ENCODE peak calls at places on chromosomes 1 and 21, in eight cellular contexts. K, D, G, E, X, M, P and I are unnamed samples. For H3K27me3, the result is how much of the 10 kb centered on the place peaks cover.

GRCh38 chr1:240973875-240974274 is 361.9 kb upstream of the GREM2 start:
- DNase-seq in K (no peak), D (no peak), G (no peak), E (no peak), X (no peak), M (no peak), P (no peak), I (no peak)

GRCh38 chr1:5455651-5456050 is 536.6 kb downstream of the NPHP4 start:
- DNase-seq in K (no peak), D (no peak), G (no peak), E (no peak), X (no peak), M (no peak), P (no peak), I (no peak)

GRCh38 chr1:167693425-167694045 is 28.2 kb upstream of the MPZL1 start:
- DNase-seq in K (no peak), D (no peak), G (no peak), E (no peak), X (no peak), M (no peak), P (no peak), I (no peak)

GRCh38 chr21:37072988-37073416 is at the start of the genes PIGP and TTC3:
- DNase-seq in K (peak), D (peak), G (peak), E (peak), X (peak), M (peak), P (peak), I (peak)

GRCh38 chr1:79079770-79080169 is 73.2 kb upstream of the ADGRL4 start:
- DNase-seq in K (peak), D (no peak), G (peak), E (no peak), X (peak), M (no peak), P (no peak), I (no peak)

GRCh38 chr1:204264805-204265204 is 51.0 kb upstream of the GOLT1A start:
- DNase-seq in K (no peak), D (no peak), G (no peak), E (no peak), X (no peak), M (no peak), P (no peak), I (no peak)

GRCh38 chr1:114154146-114154962 is 685 bp upstream of the SYT6 start:
- DNase-seq in K (no peak), D (no peak), G (no peak), E (no peak), X (no peak), M (no peak), P (peak), I (peak)

GRCh38 chr1:38013027-38013588 is 574 bp downstream of the UTP11 start:
- DNase-seq in K (no peak), D (no peak), G (no peak), E (no peak), X (no peak), M (peak), P (no peak), I (no peak)

GRCh38 chr1:47894718-47895393 is 102.3 kb downstream of the TRABD2B start:
- DNase-seq in K (no peak), D (no peak), G (peak), E (no peak), X (peak), M (no peak), P (no peak), I (no peak)

GRCh38 chr1:245169391-245169790 is 14.6 kb downstream of the KIF26B start:
- DNase-seq in K (no peak), D (no peak), G (no peak), E (no peak), X (no peak), M (no peak), P (no peak), I (no peak)

GRCh38 chr1:219317762-219318353 is 144.2 kb downstream of the LYPLAL1 start:
- DNase-seq in K (no peak), D (no peak), G (no peak), E (no peak), X (no peak), M (peak), P (no peak), I (no peak)

GRCh38 chr1:221962385-221962784 is 220.5 kb upstream of the DUSP10 start:
- DNase-seq in K (no peak), D (no peak), G (no peak), E (no peak), X (no peak), M (no peak), P (no peak), I (no peak)

GRCh38 chr1:1351511-1352427 is 2.6 kb upstream of the DVL1 start:
- DNase-seq in K (no peak), D (peak), G (no peak), E (no peak), X (peak), M (no peak), P (peak), I (peak)

GRCh38 chr1:9269078-9269501 is 23.6 kb upstream of the SPSB1 start:
- DNase-seq in K (no peak), D (no peak), G (no peak), E (no peak), X (no peak), M (no peak), P (peak), I (no peak)

GRCh38 chr1:230825061-230825803 is 43.1 kb downstream of the C1orf198 start:
- DNase-seq in K (peak), D (no peak), G (no peak), E (no peak), X (no peak), M (no peak), P (no peak), I (no peak)

GRCh38 chr1:20234761-20235540 is 48.6 kb upstream of the PLA2G2C start:
- DNase-seq in K (no peak), D (no peak), G (no peak), E (no peak), X (no peak), M (no peak), P (no peak), I (no peak)

GRCh38 chr1:169844941-169845608 is 48.6 kb downstream of the SCYL3 start:
- DNase-seq in K (no peak), D (no peak), G (no peak), E (no peak), X (no peak), M (no peak), P (no peak), I (no peak)

GRCh38 chr1:109255097-109255651 is 5.8 kb downstream of the CELSR2 start:
- DNase-seq in K (no peak), D (no peak), G (no peak), E (no peak), X (no peak), M (no peak), P (peak), I (no peak)

GRCh38 chr1:225318706-225319575 is 108.9 kb downstream of the LBR start:
- DNase-seq in K (no peak), D (no peak), G (no peak), E (no peak), X (no peak), M (peak), P (no peak), I (peak)

GRCh38 chr1:101203812-101204540 is 32.8 kb upstream of the S1PR1 start:
- DNase-seq in K (peak), D (no peak), G (no peak), E (no peak), X (no peak), M (no peak), P (no peak), I (no peak)

GRCh38 chr1:78092686-78093085 is 46.9 kb downstream of the GIPC2 start:
- DNase-seq in K (no peak), D (no peak), G (peak), E (no peak), X (no peak), M (no peak), P (no peak), I (no peak)

GRCh38 chr21:43865471-43866181 is 603 bp downstream of the AGPAT3 start:
- DNase-seq in K (no peak), D (peak), G (no peak), E (no peak), X (no peak), M (no peak), P (peak), I (peak)

GRCh38 chr1:6961289-6961688 is 176.0 kb downstream of the CAMTA1 start:
- DNase-seq in K (no peak), D (no peak), G (no peak), E (no peak), X (no peak), M (no peak), P (no peak), I (no peak)

GRCh38 chr1:56511323-56511722 is 68.0 kb downstream of the PLPP3 start:
- DNase-seq in K (no peak), D (no peak), G (no peak), E (no peak), X (no peak), M (no peak), P (no peak), I (no peak)

GRCh38 chr1:208015255-208015654 is 104.3 kb upstream of the CD34 start:
- DNase-seq in K (no peak), D (no peak), G (no peak), E (no peak), X (no peak), M (no peak), P (no peak), I (no peak)

GRCh38 chr1:51373898-51374297 is 43.5 kb upstream of the TTC39A start:
- DNase-seq in K (no peak), D (no peak), G (no peak), E (no peak), X (no peak), M (no peak), P (no peak), I (no peak)

GRCh38 chr1:112988367-112988766 is 32.4 kb upstream of the SLC16A1 start:
- DNase-seq in K (no peak), D (no peak), G (no peak), E (no peak), X (no peak), M (no peak), P (no peak), I (no peak)

GRCh38 chr21:34132202-34132601 is 58.8 kb downstream of the MRPS6 start:
- DNase-seq in K (no peak), D (no peak), G (no peak), E (no peak), X (no peak), M (no peak), P (peak), I (no peak)

GRCh38 chr1:25905680-25906643 is at the start of gene STMN1:
- DNase-seq in K (no peak), D (peak), G (peak), E (peak), X (peak), M (peak), P (peak), I (peak)

GRCh38 chr1:174968750-174969244 is 30.9 kb upstream of the CACYBP start:
- DNase-seq in K (no peak), D (no peak), G (no peak), E (no peak), X (no peak), M (no peak), P (no peak), I (no peak)

GRCh38 chr21:38319781-38320180 is 63.0 kb downstream of the KCNJ15 start:
- DNase-seq in K (peak), D (no peak), G (no peak), E (no peak), X (no peak), M (no peak), P (no peak), I (no peak)

GRCh38 chr1:92444351-92444750 is 42.4 kb downstream of the GFI1 start:
- DNase-seq in K (no peak), D (no peak), G (no peak), E (no peak), X (no peak), M (peak), P (no peak), I (no peak)

GRCh38 chr21:42763578-42764442 is 110.4 kb downstream of the PDE9A start:
- DNase-seq in K (no peak), D (no peak), G (peak), E (no peak), X (no peak), M (no peak), P (no peak), I (no peak)

GRCh38 chr1:196690582-196690981 is 38.7 kb downstream of the CFH start:
- DNase-seq in K (no peak), D (no peak), G (no peak), E (no peak), X (no peak), M (no peak), P (no peak), I (no peak)

GRCh38 chr1:3261969-3262579 is 192.4 kb upstream of the ARHGEF16 start:
- DNase-seq in K (no peak), D (no peak), G (no peak), E (no peak), X (no peak), M (no peak), P (no peak), I (no peak)

GRCh38 chr1:61446531-61446991 is 278.4 kb downstream of the TM2D1 start:
- DNase-seq in K (no peak), D (no peak), G (no peak), E (no peak), X (no peak), M (no peak), P (no peak), I (no peak)

GRCh38 chr1:24015226-24016210 is 35.4 kb upstream of the SRSF10 start:
- DNase-seq in K (peak), D (no peak), G (no peak), E (no peak), X (peak), M (no peak), P (no peak), I (no peak)

GRCh38 chr1:35557118-35557610 is at the start of gene KIAA0319L:
- DNase-seq in K (no peak), D (peak), G (peak), E (no peak), X (peak), M (peak), P (peak), I (peak)

GRCh38 chr1:76068542-76068941 is 6.0 kb upstream of the ST6GALNAC3 start:
- DNase-seq in K (no peak), D (no peak), G (no peak), E (no peak), X (no peak), M (peak), P (no peak), I (no peak)

DNA sequence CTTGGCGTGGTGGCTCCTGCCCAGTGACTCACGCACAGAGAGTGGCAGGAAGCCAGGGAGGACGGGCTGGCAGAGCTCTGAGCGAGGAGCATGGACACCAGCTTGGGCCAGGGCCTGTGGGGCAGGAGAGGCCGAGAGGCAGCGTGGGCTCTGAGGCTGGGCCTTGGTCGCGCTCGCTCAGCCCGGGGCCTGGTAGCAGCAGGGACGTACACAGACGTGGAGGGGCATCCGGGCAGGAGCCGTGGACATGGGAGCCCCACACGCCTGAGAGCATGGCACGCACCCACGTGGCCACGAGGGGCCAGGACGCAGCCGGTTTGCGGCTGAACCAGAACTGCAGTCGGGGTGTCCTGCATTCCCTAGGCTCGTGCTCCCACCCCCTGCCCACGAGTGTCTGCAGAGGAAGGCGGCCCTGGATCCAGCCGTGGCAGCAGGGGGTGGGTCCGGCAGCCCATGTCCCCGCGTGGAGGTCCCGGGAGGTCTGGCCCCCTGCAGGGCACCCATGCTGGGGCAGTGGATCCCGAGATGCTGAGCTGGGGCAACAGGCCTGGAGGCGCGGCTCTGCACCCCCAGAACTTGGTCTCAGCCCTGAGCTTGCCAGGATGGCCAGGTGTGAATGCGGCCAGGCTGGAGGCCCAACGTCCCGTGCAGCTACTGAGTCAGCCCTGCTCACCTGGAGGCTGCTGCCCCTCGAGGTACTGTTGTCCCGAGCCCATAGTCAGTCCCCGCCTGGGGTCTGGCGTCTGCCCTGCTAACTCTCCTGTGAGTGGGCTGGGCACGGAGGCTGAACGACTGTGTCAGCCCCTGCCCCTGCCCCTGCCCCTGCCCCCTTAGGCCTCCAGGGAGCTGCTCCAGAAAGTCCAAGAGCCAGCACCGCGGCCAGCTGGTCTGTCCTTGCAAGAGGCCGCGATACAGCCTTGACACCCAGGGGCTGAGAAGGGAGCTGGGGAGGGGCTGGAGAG is 61.6 kb downstream of the SLX9 start:
- DNase-seq in K (no peak), D (peak), G (peak), E (peak), X (peak), M (no peak), P (peak), I (no peak)
- H3K27me3 ChIP-seq in K (under half), D (under half), G (under half), E (under half), X (under half), M (under half), P (under half), I (under half)

DNA sequence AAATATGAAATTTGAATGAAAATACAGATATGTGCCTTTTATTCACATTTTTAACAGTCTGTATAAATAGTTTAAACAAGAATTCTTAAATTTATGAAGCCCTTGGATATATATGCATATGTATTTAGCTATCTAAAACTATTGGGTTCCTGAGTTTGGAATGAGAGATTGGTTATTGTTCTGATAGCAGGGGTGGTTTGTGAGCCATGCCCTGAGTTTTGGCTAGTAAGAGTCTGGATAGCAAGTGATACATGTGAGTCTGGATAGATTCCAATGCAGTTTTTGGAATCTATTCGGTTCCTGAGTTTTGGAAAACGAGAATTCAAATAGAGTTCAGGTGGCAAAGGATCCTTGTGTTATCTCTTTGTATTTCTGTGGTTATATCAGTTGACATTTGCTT is 2.8 kb downstream of the MAN1A2 start:
- DNase-seq in K (no peak), D (no peak), G (no peak), E (no peak), X (no peak), M (no peak), P (no peak), I (no peak)
- H3K4me3 ChIP-seq in K (peak), D (peak), G (no peak), E (peak), X (peak), M (peak), P (peak), I (no peak)

DNA sequence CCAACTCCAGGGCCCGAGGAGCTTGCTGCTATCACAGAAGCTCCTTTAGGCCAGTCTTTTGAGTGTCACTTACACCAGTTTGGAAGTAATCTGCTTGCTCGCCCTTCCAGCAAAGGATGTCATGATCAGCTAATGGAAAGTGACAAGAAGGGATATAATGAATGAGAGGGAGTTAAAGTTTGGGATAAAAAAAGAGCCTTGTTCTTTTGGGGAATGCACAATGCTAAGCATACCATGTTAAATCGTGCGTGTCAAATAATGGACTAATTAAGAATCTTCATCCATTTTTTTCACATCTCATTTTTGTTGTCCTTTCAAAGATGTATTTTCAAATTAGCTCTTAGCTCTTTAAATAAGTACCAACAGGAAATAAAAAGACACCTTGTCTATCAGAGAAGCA is 19.4 kb upstream of the PROX1 start:
- DNase-seq in K (no peak), D (no peak), G (no peak), E (no peak), X (no peak), M (no peak), P (no peak), I (no peak)
- H3K27me3 ChIP-seq in K (under half), D (under half), G (under half), E (under half), X (under half), M (under half), P (under half), I (under half)

GRCh38 chr1:32894019-32894600 is 7.1 kb downstream of the TMEM54 start:
- DNase-seq in K (no peak), D (no peak), G (no peak), E (no peak), X (no peak), M (no peak), P (no peak), I (no peak)
- H3K4me3 ChIP-seq in K (no peak), D (no peak), G (no peak), E (no peak), X (no peak), M (no peak), P (no peak), I (no peak)

GRCh38 chr1:39685071-39685470 is 6.2 kb downstream of the HPCAL4 start:
- DNase-seq in K (no peak), D (no peak), G (no peak), E (no peak), X (no peak), M (no peak), P (no peak), I (no peak)
- H3K27me3 ChIP-seq in K (under half), D (under half), G (under half), E (under half), X (half or more), M (half or more), P (under half), I (under half)

DNA sequence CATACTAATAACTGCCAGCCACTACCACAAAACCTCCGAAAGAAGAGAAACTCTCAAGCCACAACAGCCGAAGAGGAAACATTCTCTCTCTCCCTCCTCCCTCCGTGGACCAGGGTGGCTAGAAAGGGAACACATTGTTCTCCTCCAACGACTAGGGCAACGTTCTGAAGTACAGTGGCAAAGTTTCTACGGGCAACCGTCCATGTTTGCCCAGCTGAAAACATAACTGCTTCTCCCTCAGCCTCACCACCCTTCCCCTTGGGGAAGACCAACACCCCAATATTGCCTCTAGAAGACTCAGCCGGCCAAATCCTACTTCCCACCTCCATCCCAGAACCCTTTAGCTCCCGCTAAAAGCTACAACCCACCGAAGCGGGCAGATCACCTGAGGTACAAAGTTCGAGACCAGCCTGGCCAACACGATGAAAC is 2.0 kb downstream of the GLUL start:
- DNase-seq in K (no peak), D (peak), G (no peak), E (no peak), X (peak), M (peak), P (no peak), I (no peak)
- H3K4me3 ChIP-seq in K (peak), D (peak), G (peak), E (peak), X (peak), M (peak), P (peak), I (peak)

GRCh38 chr1:18666317-18666920 is 35.8 kb downstream of the PAX7 start:
- DNase-seq in K (no peak), D (no peak), G (no peak), E (no peak), X (no peak), M (no peak), P (no peak), I (no peak)

GRCh38 chr1:18657436-18658179 is 27.0 kb downstream of the PAX7 start:
- DNase-seq in K (no peak), D (no peak), G (no peak), E (no peak), X (no peak), M (no peak), P (no peak), I (no peak)

GRCh38 chr1:18661404-18662285 is 31.0 kb downstream of the PAX7 start:
- DNase-seq in K (no peak), D (no peak), G (no peak), E (no peak), X (no peak), M (no peak), P (no peak), I (no peak)

GRCh38 chr1:18658831-18659230 is 28.2 kb downstream of the PAX7 start:
- DNase-seq in K (no peak), D (no peak), G (no peak), E (no peak), X (no peak), M (no peak), P (no peak), I (no peak)

GRCh38 chr1:18662286-18662639 is 31.6 kb downstream of the PAX7 start:
- DNase-seq in K (no peak), D (no peak), G (no peak), E (no peak), X (no peak), M (no peak), P (no peak), I (no peak)
- H3K27me3 ChIP-seq in K (under half), D (under half), G (half or more), E (under half), X (half or more), M (half or more), P (under half), I (under half)